ENCODE peak calls at places on chromosomes 3 and 15, in five cellular contexts. X, H, Z, T and Q are unnamed samples.

GRCh38 chr3:64685800-64686445 is 1.9 kb downstream of the ADAMTS9 start:
- DNase-seq in X (no peak), H (no peak), Z (peak; percentile 97), T (peak; percentile 92), Q (peak; percentile 88)

GRCh38 chr15:42491540-42492225 is 742 bp upstream of the ZNF106 start:
- DNase-seq in X (no peak), H (no peak), Z (no peak), T (no peak), Q (peak; percentile 77)

GRCh38 chr3:189800436-189800835 is 169.2 kb downstream of the TP63 start:
- DNase-seq in X (no peak), H (no peak), Z (no peak), T (no peak), Q (no peak)

GRCh38 chr3:50388021-50388719 is 28.8 kb upstream of the TMEM115 start:
- DNase-seq in X (no peak), H (no peak), Z (no peak), T (no peak), Q (peak; percentile 3)

GRCh38 chr3:50286322-50287227 is 5.7 kb downstream of the IFRD2 start:
- DNase-seq in X (no peak), H (no peak), Z (no peak), T (no peak), Q (no peak)

GRCh38 chr15:38651328-38652038 is 86.9 kb upstream of the RASGRP1 start:
- DNase-seq in X (peak; percentile 64), H (no peak), Z (no peak), T (no peak), Q (no peak)

GRCh38 chr15:58392141-58392540 is 39.6 kb upstream of the LIPC start:
- DNase-seq in X (no peak), H (no peak), Z (no peak), T (no peak), Q (peak; percentile 44)

GRCh38 chr15:85754993-85755392 is 39.7 kb downstream of the KLHL25 start:
- DNase-seq in X (no peak), H (no peak), Z (peak; percentile 63), T (peak; percentile 65), Q (no peak)

GRCh38 chr3:149820183-149820582 is 7.2 kb downstream of the RNF13 start:
- DNase-seq in X (no peak), H (no peak), Z (no peak), T (no peak), Q (peak; percentile 14)

GRCh38 chr3:134353831-134354611 is 20.2 kb downstream of the AMOTL2 start:
- DNase-seq in X (no peak), H (no peak), Z (no peak), T (peak; percentile 15), Q (peak; percentile 77)

GRCh38 chr3:115792206-115792955 is 169.1 kb downstream of the GAP43 start:
- DNase-seq in X (peak; percentile 11), H (peak; percentile 70), Z (no peak), T (no peak), Q (peak; percentile 67)

GRCh38 chr3:102400766-102401165 is 34.0 kb upstream of the ZPLD1 start:
- DNase-seq in X (no peak), H (no peak), Z (no peak), T (no peak), Q (peak; percentile 98)

GRCh38 chr15:43939070-43939469 is 112.3 kb downstream of the WDR76 start:
- DNase-seq in X (no peak), H (no peak), Z (no peak), T (no peak), Q (peak; percentile 19)

GRCh38 chr3:196388946-196389345 is 43.3 kb downstream of the UBXN7 start:
- DNase-seq in X (no peak), H (no peak), Z (no peak), T (no peak), Q (no peak)

GRCh38 chr15:31403096-31403495 is 76.5 kb downstream of the KLF13 start:
- DNase-seq in X (no peak), H (no peak), Z (no peak), T (no peak), Q (no peak)

GRCh38 chr3:29758108-29759020 is 477.5 kb downstream of the RBMS3 start:
- DNase-seq in X (no peak), H (no peak), Z (no peak), T (no peak), Q (peak; percentile 93)

GRCh38 chr3:44409640-44410410 is 67.6 kb downstream of the ZNF445 start:
- DNase-seq in X (no peak), H (no peak), Z (no peak), T (no peak), Q (no peak)

GRCh38 chr3:99548674-99549073 is 89.7 kb upstream of the COL8A1 start:
- DNase-seq in X (no peak), H (no peak), Z (no peak), T (no peak), Q (no peak)

GRCh38 chr3:78368576-78369345 is 1328.9 kb downstream of the ROBO2 start:
- DNase-seq in X (no peak), H (no peak), Z (no peak), T (no peak), Q (peak; percentile 47)

GRCh38 chr3:8472549-8472948 is 29.1 kb upstream of the LMCD1 start:
- DNase-seq in X (no peak), H (no peak), Z (no peak), T (no peak), Q (no peak)